ENCODE peak calls at places on chromosomes 3 and 15, in six cellular contexts. P, T, R, W, O and Y are unnamed samples.

GRCh38 chr3:183513046-183513706 is 42.3 kb downstream of the KLHL6 start:
- DNase-seq in P (no peak), T (no peak), R (no peak), W (no peak), O (no peak), Y (no peak)

GRCh38 chr3:107662109-107662477 is 139.3 kb downstream of the BBX start:
- DNase-seq in P (no peak), T (no peak), R (peak), W (no peak), O (peak), Y (no peak)

GRCh38 chr3:24013843-24014242 is 68.8 kb downstream of the NR1D2 start:
- DNase-seq in P (no peak), T (no peak), R (no peak), W (no peak), O (no peak), Y (no peak)

GRCh38 chr3:10968390-10968789 is 24.2 kb upstream of the SLC6A1 start:
- DNase-seq in P (no peak), T (no peak), R (no peak), W (no peak), O (no peak), Y (no peak)

GRCh38 chr15:74259821-74260502 is 23.8 kb downstream of the CCDC33 start:
- DNase-seq in P (no peak), T (no peak), R (no peak), W (no peak), O (no peak), Y (no peak)

GRCh38 chr15:79883579-79884203 is 13.1 kb downstream of the MTHFS start:
- DNase-seq in P (no peak), T (no peak), R (no peak), W (no peak), O (no peak), Y (no peak)

GRCh38 chr3:132535575-132536441 is 61.3 kb upstream of the ACKR4 start:
- DNase-seq in P (peak), T (peak), R (peak), W (peak), O (peak), Y (no peak)

GRCh38 chr15:49492834-49493233 is 69.8 kb downstream of the FGF7 start:
- DNase-seq in P (no peak), T (no peak), R (no peak), W (no peak), O (peak), Y (no peak)

GRCh38 chr15:62126364-62126763 is 38.7 kb downstream of the C2CD4B start:
- DNase-seq in P (no peak), T (no peak), R (no peak), W (no peak), O (no peak), Y (no peak)

GRCh38 chr3:148400754-148401153 is 296.9 kb upstream of the AGTR1 start:
- DNase-seq in P (no peak), T (no peak), R (no peak), W (no peak), O (peak), Y (no peak)

GRCh38 chr3:156675744-156676466 is 1.5 kb downstream of the TIPARP start:
- DNase-seq in P (no peak), T (no peak), R (no peak), W (no peak), O (peak), Y (no peak)

GRCh38 chr3:133644768-133645167 is 17.0 kb downstream of the TOPBP1 start:
- DNase-seq in P (no peak), T (no peak), R (no peak), W (no peak), O (peak), Y (no peak)

GRCh38 chr3:120753831-120754230 is 11.3 kb downstream of the GTF2E1 start:
- DNase-seq in P (no peak), T (no peak), R (no peak), W (no peak), O (peak), Y (no peak)

GRCh38 chr15:90407871-90408317 is 19.9 kb downstream of the IQGAP1 start:
- DNase-seq in P (no peak), T (no peak), R (no peak), W (no peak), O (peak), Y (no peak)

GRCh38 chr3:129473067-129473765 is 33.2 kb downstream of the IFT122 start:
- DNase-seq in P (no peak), T (no peak), R (no peak), W (no peak), O (no peak), Y (no peak)

GRCh38 chr15:64583519-64583918 is 123.1 kb downstream of the ZNF609 start:
- DNase-seq in P (no peak), T (no peak), R (no peak), W (no peak), O (no peak), Y (no peak)

GRCh38 chr3:55322649-55323048 is 164.5 kb downstream of the WNT5A start:
- DNase-seq in P (no peak), T (no peak), R (no peak), W (no peak), O (no peak), Y (no peak)

GRCh38 chr3:151346292-151346691 is 16.9 kb upstream of the P2RY13 start:
- DNase-seq in P (no peak), T (no peak), R (no peak), W (no peak), O (no peak), Y (no peak)

GRCh38 chr3:40476478-40477470 is at the start of gene ZNF619:
- DNase-seq in P (peak), T (peak), R (peak), W (peak), O (peak), Y (peak)

DNA sequence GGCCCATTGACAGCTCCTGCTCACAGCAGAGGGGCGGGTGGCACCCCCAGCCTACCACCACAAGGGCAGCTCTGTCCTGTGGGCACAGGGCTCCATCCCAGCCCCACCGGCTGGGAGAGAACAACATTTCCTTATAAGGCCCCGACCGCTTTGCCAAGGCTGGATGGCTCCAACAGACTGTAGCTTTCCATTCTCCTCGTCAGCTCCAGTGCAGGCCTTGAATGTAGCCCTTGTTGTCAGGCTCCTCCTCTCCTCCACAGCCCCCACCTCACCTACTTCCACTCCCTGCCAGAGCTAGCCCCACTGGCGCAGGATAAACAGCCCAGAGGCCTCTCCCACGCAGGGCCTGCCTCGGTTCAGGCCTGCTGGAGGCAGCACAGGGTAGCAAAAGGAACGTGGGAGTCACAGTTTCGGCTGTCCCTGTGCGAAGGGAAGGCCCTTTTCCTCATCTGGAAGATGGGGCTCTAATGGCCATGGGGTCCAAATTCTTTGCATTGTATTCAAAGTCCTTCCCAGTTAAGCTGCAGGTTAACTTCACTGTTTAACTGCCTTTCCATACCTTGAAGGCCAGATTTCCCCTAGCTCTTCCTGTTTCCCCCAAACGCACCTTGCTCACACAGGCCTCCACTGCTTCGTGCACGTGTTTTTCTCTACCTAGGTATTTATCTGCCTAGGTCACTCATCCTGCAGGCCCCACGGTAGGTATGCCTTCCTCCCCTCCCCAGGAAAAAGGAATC is 101.6 kb upstream of the LPP start:
- DNase-seq in P (peak), T (no peak), R (peak), W (no peak), O (peak), Y (no peak)
- TF ChIP-seq CTCF in P (no peak), T (peak), R (peak), W (no peak), O (peak), Y (peak)

GRCh38 chr15:100115066-100115710 is 226.6 kb downstream of the ADAMTS17 start:
- DNase-seq in P (no peak), T (no peak), R (no peak), W (no peak), O (no peak), Y (no peak)
- TF ChIP-seq CTCF in P (no peak), T (no peak), R (no peak), W (no peak), O (no peak), Y (no peak)

GRCh38 chr3:71197841-71198565 is 385.5 kb downstream of the FOXP1 start:
- DNase-seq in P (no peak), T (no peak), R (no peak), W (no peak), O (no peak), Y (no peak)

GRCh38 chr3:71194785-71195184 is 388.7 kb downstream of the FOXP1 start:
- DNase-seq in P (no peak), T (no peak), R (no peak), W (no peak), O (no peak), Y (no peak)

GRCh38 chr3:71191031-71191482 is 392.5 kb downstream of the FOXP1 start:
- DNase-seq in P (no peak), T (no peak), R (no peak), W (no peak), O (no peak), Y (no peak)

DNA sequence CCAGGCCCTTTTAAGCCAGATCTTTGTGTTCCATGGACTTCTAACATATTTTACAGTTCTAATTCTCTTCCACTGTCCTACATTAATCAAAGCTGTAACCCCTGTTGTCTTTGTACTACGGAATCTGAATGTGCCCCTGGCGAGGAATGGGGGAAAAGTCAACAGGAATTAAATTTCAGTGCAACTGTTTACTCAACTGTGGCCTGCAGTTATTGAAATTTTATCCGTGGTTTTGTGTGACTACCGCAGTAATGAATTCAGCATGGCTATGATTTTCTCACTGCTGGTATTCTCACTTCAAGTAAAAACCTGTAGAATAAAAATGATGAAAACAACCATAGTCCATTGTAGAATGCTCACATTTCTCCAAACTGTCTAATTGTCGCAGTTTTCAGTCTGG is 388.0 kb downstream of the FOXP1 start:
- DNase-seq in P (no peak), T (no peak), R (no peak), W (no peak), O (peak), Y (no peak)
- TF ChIP-seq CTCF in P (no peak), T (no peak), R (no peak), W (no peak), O (no peak), Y (no peak)

DNA sequence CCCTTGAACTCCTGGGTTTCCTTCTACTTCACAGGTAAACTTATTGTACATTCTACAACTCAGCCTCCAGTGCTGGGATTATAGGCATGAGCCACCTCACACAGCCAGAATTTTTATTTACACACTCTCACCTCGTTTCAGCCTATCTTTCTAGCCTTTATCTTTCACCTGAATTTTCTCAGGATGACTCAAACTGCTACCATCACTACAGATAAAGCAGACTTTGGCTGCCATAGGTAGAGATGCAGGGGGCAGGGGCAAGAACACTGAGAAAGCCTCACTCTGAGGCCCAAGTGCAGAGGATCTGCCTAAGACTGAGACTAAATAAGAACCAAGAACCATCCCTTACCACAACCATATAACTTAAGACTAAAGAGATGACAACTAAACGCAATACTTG is 59.0 kb downstream of the ETFA start:
- DNase-seq in P (no peak), T (no peak), R (no peak), W (no peak), O (no peak), Y (no peak)
- TF ChIP-seq CTCF in P (no peak), T (no peak), R (no peak), W (no peak), O (no peak), Y (no peak)

DNA sequence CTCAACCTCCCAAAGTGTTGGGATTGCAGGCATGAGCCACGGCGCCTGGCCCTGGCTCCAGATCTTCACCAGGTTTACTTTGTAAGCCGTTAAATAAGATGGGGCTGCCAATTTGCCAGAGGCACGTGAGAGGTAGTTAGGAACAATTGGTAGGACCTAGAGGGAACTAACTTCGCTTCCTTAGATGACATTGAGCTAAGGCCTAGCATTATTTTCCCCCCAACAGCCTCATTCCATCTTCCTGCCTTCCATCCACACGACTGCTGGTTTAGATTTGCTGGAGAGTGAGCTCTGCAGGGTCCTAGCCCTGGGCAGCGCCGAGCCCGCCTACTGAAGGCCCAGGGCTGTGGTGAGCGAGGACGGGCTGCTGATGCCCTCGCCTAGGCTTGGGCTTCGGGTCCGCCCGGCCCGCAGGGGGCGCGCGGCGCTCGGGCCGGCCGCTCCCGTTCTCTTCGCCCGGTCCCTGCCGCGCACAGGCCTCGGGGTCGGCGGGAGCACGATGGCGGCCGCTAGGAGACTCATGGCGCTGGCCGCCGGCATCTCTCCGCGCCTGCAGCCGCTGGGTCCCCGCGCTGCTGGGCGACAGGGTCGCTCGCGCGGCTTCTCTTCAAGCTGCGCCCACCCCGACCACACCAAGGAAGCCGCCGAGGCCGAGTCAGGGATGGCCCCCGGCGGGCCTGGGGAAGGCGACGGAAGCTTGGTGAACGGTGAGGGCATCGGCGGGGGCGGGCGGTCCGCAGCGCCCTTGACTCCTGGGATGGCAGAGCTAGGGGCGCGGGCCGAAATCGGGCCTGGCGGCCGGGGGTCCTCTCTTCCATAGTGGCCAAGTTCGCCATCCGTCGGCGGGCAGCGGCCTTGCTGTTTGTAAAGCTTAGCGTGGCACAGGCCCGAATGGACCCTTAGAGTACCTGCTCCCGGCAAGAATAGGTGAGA is 21.9 kb downstream of the DHX30 start:
- DNase-seq in P (peak), T (peak), R (peak), W (peak), O (peak), Y (peak)
- TF ChIP-seq CTCF in P (peak), T (peak), R (peak), W (peak), O (no peak), Y (peak)

GRCh38 chr15:52261498-52262242 is 33.9 kb downstream of the MYO5C start:
- DNase-seq in P (peak), T (peak), R (peak), W (peak), O (peak), Y (no peak)
- TF ChIP-seq CTCF in P (no peak), T (no peak), R (peak), W (peak), O (peak), Y (peak)

GRCh38 chr15:51366071-51366470 is 24.6 kb downstream of the GLDN start:
- DNase-seq in P (no peak), T (no peak), R (no peak), W (no peak), O (no peak), Y (no peak)

GRCh38 chr15:51365417-51365816 is 24.0 kb downstream of the GLDN start:
- DNase-seq in P (no peak), T (no peak), R (no peak), W (no peak), O (no peak), Y (no peak)

GRCh38 chr15:51368307-51368706 is 26.9 kb downstream of the GLDN start:
- DNase-seq in P (no peak), T (no peak), R (no peak), W (no peak), O (no peak), Y (no peak)

GRCh38 chr15:51367322-51367976 is 26.0 kb downstream of the GLDN start:
- DNase-seq in P (no peak), T (no peak), R (no peak), W (no peak), O (no peak), Y (no peak)

DNA sequence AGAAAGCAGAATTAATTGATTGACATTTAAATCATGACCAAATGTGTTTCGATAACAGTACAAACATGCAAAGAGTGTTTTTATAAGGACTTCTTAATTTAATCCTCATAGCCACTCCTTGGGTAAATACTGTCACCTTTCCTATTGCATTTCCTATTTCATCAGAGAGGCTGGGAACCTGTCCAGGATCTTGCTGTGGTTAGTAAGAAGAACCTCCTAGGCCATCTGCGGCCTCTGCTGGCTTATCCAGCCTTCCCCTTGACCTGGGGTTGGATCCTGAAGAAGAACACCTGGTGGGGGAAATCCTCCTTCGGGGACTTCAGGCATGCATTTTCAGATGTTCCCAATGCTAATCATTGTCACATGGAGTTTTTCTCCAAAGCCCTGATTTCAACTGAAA is 25.5 kb downstream of the GLDN start:
- DNase-seq in P (no peak), T (no peak), R (no peak), W (no peak), O (peak), Y (no peak)
- TF ChIP-seq CTCF in P (no peak), T (no peak), R (no peak), W (no peak), O (peak), Y (no peak)

GRCh38 chr15:33975023-33975565 is 6.8 kb downstream of the CHRM5 start:
- DNase-seq in P (no peak), T (no peak), R (no peak), W (no peak), O (no peak), Y (no peak)
- TF ChIP-seq CTCF in P (no peak), T (no peak), R (no peak), W (no peak), O (no peak), Y (no peak)

GRCh38 chr3:31448035-31448881 is 84.5 kb upstream of the STT3B start:
- DNase-seq in P (peak), T (peak), R (no peak), W (peak), O (peak), Y (no peak)
- TF ChIP-seq CTCF in P (peak), T (peak), R (peak), W (peak), O (peak), Y (peak)